ENCODE peak calls at places on chromosomes 12 and 14, in five cellular contexts. K, B, P, T and A are unnamed samples.

GRCh38 chr12:96719671-96720362 is 187.2 kb upstream of the NEDD1 start:
- DNase-seq in B (no peak), P (peak), T (no peak), K (no peak), A (no peak)

GRCh38 chr12:32483499-32483898 is 84.1 kb downstream of the FGD4 start:
- DNase-seq in P (peak), K (no peak), T (no peak), B (no peak), A (no peak)

GRCh38 chr14:22177870-22178269 is 411.2 kb downstream of the DAD1 start:
- DNase-seq in P (no peak), T (no peak), B (peak), K (no peak), A (no peak)

GRCh38 chr12:22860926-22861325 is 236.0 kb downstream of the ETNK1 start:
- DNase-seq in B (no peak), T (no peak), K (no peak), P (no peak), A (no peak)

GRCh38 chr12:93127582-93128331 is 198.7 kb upstream of the EEA1 start:
- DNase-seq in K (no peak), T (peak), P (peak), B (no peak), A (peak)

GRCh38 chr12:65501093-65501621 is 222.7 kb downstream of the MSRB3 start:
- DNase-seq in P (peak), K (no peak), T (no peak), B (no peak), A (no peak)

GRCh38 chr12:86929962-86930361 is 673.8 kb upstream of the MGAT4C start:
- DNase-seq in K (no peak), B (no peak), P (no peak), T (no peak), A (no peak)

GRCh38 chr12:66290716-66291200 is 11.5 kb upstream of the HELB start:
- DNase-seq in K (no peak), B (peak), P (no peak), T (no peak), A (no peak)

GRCh38 chr14:87034680-87035079 is 958.3 kb downstream of the GALC start:
- DNase-seq in B (no peak), K (no peak), P (no peak), T (no peak), A (no peak)

GRCh38 chr12:84276215-84276614 is 636.4 kb downstream of the SLC6A15 start:
- DNase-seq in B (no peak), T (no peak), P (no peak), K (no peak), A (no peak)

GRCh38 chr12:51905507-51906438 is 1.5 kb upstream of the ACVRL1 start:
- DNase-seq in T (no peak), P (peak), B (no peak), K (no peak), A (peak)

GRCh38 chr12:25743679-25744078 is 190.6 kb upstream of the LMNTD1 start:
- DNase-seq in P (no peak), K (no peak), B (no peak), T (no peak), A (no peak)

GRCh38 chr12:10293570-10294227 is 14.0 kb upstream of the KLRD1 start:
- DNase-seq in K (no peak), T (no peak), B (peak), P (no peak), A (no peak)

GRCh38 chr12:12791756-12792346 is 6.4 kb downstream of the APOLD1 start:
- DNase-seq in B (no peak), P (no peak), K (no peak), T (no peak), A (peak)

GRCh38 chr12:67223225-67223624 is 45.9 kb upstream of the CAND1 start:
- DNase-seq in B (no peak), K (no peak), P (no peak), T (no peak), A (no peak)

GRCh38 chr14:103434868-103435442 is 49.7 kb downstream of the MARK3 start:
- DNase-seq in B (no peak), T (no peak), P (no peak), K (no peak), A (no peak)

GRCh38 chr14:30874120-30874998 is at the start of gene COCH:
- DNase-seq in T (no peak), B (no peak), K (no peak), P (no peak), A (peak)

GRCh38 chr14:64556526-64556925 is 6.8 kb downstream of the PPP1R36 start:
- DNase-seq in T (no peak), K (no peak), P (peak), B (no peak), A (no peak)

GRCh38 chr14:21714318-21714929 is 40.8 kb upstream of the OR4E1 start:
- DNase-seq in P (no peak), K (no peak), B (peak), T (no peak), A (no peak)

GRCh38 chr14:34971801-34972200 is 11.0 kb upstream of the SRP54 start:
- DNase-seq in K (no peak), P (no peak), T (no peak), B (no peak), A (no peak)

GRCh38 chr12:48569946-48570345 is at the start of gene LALBA:
- DNase-seq in K (no peak), P (no peak), T (no peak), B (no peak), A (no peak)
- H3K4me3 ChIP-seq in K (no peak), P (no peak), T (no peak), B (no peak), A (no peak)

DNA sequence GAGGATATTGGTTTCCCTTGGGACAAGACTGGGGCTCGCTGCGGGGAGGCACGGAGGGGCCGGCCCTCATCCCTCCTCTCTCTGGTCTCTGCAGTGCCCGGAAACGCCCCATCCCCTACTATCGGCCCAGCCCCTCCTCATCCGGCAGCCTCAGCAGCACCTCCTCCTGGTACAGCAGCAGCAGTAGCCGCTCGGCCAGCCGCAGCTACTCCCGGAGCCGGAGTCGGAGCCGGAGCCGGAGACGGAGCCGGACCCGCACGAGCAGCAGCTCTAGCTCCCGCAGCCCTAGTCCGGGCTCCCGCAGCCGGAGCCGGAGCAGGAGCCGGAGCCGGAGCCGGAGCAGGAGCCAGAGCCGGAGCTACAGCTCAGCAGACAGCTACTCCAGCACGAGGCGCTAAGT is 22.3 kb upstream of the HSPB8 start:
- DNase-seq in P (no peak), B (no peak), K (no peak), T (no peak), A (no peak)
- H3K4me3 ChIP-seq in P (no peak), B (no peak), K (no peak), T (no peak), A (no peak)

DNA sequence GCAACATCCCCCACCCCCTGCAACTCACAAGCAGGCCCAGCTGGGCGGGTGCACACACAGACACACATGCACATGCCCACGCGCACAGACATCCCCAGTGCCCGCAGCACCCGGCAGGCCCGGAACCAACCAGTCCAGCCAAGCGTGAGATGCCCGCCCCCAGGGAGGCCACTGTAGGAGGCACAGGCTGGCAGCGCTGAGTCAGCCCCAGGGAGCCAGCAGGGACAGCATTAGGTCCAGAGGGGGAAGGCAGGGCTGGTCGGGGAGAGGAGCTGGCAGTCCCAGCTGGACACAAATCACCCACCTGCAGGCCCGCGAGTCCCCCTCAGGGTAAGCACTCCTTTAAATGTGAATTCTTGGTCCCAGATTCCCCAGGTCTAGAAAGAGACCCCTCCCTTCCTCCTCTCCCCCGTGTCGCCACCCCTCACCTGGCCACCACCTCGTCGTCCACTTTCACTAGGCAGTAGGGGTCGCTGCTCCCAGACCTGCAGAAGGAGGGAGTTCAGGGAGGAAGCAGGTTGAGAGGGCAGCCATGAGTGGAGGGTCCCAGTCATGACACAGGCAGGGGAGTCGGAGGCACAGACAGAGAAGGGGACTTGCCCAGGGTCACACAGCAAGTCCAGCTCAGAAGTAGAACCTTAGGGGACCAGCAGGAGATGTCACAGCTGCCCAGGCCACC is 5.0 kb downstream of the RASAL1 start:
- DNase-seq in P (no peak), T (no peak), K (no peak), B (no peak), A (no peak)
- H3K4me3 ChIP-seq in P (no peak), T (no peak), K (no peak), B (no peak), A (no peak)

GRCh38 chr12:38144049-38144448 is 172.5 kb upstream of the ALG10B start:
- DNase-seq in P (no peak), K (no peak), B (no peak), T (no peak), A (no peak)
- H3K4me3 ChIP-seq in P (no peak), K (no peak), B (no peak), T (no peak), A (no peak)

DNA sequence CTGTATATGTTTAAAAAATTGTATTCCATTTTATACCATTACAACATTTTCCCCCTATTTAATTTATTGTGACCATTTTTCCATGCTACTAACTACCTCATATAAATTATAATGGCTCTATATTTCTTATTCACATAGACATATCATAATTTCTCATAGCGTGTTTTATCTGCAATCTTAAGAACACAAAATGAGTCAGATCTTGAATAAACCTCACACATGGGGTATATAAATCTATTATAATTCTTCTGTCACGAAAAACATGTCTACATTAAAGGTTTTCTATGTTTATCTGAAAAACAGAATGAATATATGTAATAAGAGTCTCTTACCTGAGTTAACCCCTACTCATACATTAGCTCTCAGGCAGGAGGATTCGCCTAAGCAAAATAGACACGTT is 50.5 kb upstream of the ERGIC2 start:
- DNase-seq in B (no peak), P (no peak), K (no peak), T (no peak), A (no peak)
- H3K4me3 ChIP-seq in B (no peak), P (no peak), K (no peak), T (no peak), A (no peak)

DNA sequence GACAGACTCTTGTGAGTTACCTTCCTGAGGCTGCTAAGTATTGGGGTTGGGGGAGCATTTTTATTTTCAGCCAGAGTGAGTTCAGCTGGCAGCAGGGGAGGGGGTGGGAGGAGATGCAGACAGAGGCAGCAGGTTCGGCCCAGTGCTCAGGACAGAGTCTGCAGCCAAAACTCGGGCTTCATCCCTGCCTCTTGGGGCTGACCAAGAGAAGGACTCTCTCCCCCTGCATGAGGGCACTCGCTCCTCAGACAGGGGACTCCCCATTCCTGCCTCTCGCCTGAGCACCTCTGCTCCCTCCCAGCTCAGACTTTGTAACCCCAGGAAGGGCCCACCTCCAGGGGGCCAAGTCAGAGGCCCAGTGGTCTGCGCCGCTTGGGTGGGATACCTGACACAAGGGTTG is 1.1 kb upstream of the AKT1 start:
- DNase-seq in T (no peak), P (no peak), B (no peak), K (no peak), A (no peak)
- H3K4me3 ChIP-seq in T (no peak), P (no peak), B (no peak), K (no peak), A (no peak)

DNA sequence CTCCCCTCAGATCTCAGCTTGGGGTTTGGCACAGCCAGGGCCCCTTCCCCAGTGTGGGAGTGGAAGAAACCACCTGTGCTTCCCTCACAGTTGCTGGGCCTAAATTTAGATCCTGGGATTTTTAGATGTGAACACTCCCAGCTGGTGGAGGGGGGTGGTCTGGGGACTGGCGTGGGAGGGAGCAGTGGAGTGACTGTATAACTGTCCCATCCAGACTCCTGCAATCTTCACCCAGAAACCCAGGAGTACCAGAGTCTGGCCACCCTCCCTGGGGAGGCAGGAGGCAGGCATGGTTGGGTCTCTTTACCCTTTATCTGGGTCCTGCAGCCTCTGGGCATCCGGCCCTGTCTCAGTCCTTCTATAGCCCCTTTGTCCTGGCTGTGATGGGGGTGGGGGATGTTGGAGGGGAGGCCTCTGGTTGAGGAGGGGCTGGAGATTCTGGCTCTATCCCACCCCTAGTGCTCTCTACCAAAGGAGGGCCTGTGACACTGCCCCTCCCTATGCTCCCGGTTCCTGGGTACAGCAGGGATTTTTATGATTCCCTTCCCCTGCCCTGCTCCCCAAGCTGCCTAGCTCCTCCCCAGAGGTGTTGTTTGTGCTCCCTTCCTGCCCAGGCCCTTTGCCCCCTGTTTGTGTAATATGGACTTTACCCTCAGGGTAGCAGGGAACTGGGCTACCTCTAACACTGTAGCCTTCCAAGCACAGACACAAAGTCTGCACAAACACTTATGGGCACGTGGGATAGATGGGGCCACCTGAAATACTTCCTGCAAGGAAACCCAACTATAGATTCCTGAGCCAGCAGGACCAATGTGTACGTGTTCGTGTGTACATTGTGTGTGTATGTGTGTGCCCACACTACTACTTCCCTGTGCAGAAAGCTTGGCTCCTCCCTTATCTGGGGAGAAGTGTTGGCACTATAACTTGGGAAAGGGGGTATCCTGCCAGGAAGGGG is 1.7 kb downstream of the ERBB3 start:
- DNase-seq in B (no peak), T (no peak), P (no peak), K (no peak), A (peak)
- H3K4me3 ChIP-seq in B (no peak), T (peak), P (no peak), K (peak), A (peak)

GRCh38 chr12:47795814-47796411 is 22.9 kb downstream of the SLC48A1 start:
- DNase-seq in T (no peak), B (no peak), K (no peak), P (no peak), A (no peak)
- H3K4me3 ChIP-seq in T (no peak), B (no peak), K (no peak), P (no peak), A (no peak)

DNA sequence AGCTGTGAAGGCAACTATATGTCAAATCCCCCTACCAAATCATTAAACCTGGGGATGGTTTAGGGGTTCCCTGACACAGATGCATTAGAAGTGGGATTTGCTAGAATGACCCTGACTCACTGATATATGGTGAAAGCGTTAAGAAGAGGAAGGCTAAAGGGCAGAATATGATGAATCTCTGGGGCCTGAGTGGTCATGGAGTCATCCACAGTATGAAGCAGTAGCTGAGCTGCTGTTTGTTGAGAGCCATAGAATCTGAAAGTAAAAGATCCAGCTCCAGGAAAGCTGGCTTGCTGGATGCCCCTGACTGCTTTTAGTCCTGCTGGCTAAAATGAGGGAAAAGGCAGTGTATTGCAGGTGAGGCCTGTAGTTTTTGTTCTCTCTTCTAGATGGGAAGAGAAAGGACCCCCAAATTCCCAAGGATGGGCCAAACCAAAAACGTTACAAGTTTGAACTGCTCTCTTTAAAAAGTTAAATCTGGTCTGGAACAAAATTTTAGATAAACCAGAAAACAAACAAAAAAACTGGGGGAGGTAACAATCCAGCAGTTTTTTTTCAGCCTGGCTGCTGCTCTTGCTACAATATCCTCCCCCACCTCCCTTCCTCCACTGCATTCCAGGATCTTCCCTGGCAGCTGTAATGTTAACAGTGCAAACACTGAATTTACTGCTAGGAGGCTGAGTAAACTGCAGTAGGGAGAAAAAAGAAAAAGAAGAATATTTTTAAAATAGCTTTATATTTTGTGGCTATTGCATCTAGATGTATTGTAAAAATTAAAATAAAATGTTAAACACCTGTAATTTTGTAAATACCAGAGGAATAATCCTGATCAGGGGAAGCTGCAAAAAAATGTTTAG is 16.5 kb downstream of the SEL1L start:
- DNase-seq in K (peak), T (peak), B (no peak), P (peak), A (peak)
- H3K4me3 ChIP-seq in K (no peak), T (no peak), B (no peak), P (peak), A (no peak)

GRCh38 chr12:6347367-6348338 is 5.8 kb upstream of the TNFRSF1A start:
- DNase-seq in P (no peak), B (no peak), T (no peak), K (no peak), A (no peak)

GRCh38 chr12:6343518-6343917 is 1.6 kb upstream of the TNFRSF1A start:
- DNase-seq in K (no peak), P (no peak), T (no peak), B (no peak), A (no peak)

GRCh38 chr12:6346942-6347341 is 5.1 kb upstream of the TNFRSF1A start:
- DNase-seq in B (no peak), K (no peak), T (no peak), P (no peak), A (no peak)

GRCh38 chr12:6345319-6346071 is 3.6 kb upstream of the TNFRSF1A start:
- DNase-seq in K (no peak), P (peak), T (peak), B (peak), A (peak)

GRCh38 chr12:6346235-6346832 is 4.5 kb upstream of the TNFRSF1A start:
- DNase-seq in B (no peak), T (no peak), P (no peak), K (no peak), A (no peak)
- H3K4me3 ChIP-seq in B (no peak), T (no peak), P (no peak), K (no peak), A (no peak)